ENCODE peak calls at places on chromosomes 5 and 9, in eight cellular contexts. N is MCF 10A, L is kidney, P is mucosa of descending colon, R is AG10803, U is neural crest cell, J is PC-9, F is foreskin keratinocyte. C is an unnamed sample.

GRCh38 chr9:15205632-15206243 is 101.3 kb downstream of the TTC39B start:
- DNase-seq in N (no peak), L (no peak), P (no peak), R (no peak), U (no peak), J (no peak), F (no peak), C (no peak)

GRCh38 chr5:318931-319601 is 2.4 kb upstream of the AHRR start:
- DNase-seq in N (no peak), L (no peak), P (no peak), R (no peak), U (no peak), J (no peak), F (no peak), C (no peak)

GRCh38 chr5:178465228-178465860 is 124.8 kb downstream of the COL23A1 start:
- DNase-seq in N (no peak), L (no peak), P (no peak), R (no peak), U (no peak), J (no peak), F (no peak), C (no peak)

GRCh38 chr9:1462626-1463308 is 412.6 kb downstream of the DMRT2 start:
- DNase-seq in N (no peak), L (no peak), P (no peak), R (no peak), U (no peak), J (no peak), F (no peak), C (no peak)

GRCh38 chr5:6634327-6634713 is 1.1 kb downstream of the SRD5A1 start:
- DNase-seq in N (peak; percentile 11), L (no peak), P (no peak), R (peak; percentile 12), U (no peak), J (no peak), F (no peak), C (no peak)

GRCh38 chr5:1698589-1699316 is 100.9 kb downstream of the MRPL36 start:
- DNase-seq in N (no peak), L (no peak), P (no peak), R (no peak), U (no peak), J (no peak), F (no peak), C (no peak)

GRCh38 chr9:126225611-126226609 is 100.7 kb upstream of the MVB12B start:
- DNase-seq in N (no peak), L (no peak), P (no peak), R (no peak), U (no peak), J (no peak), F (no peak), C (no peak)

GRCh38 chr9:68433629-68434028 is 77.2 kb downstream of the PGM5 start:
- DNase-seq in N (no peak), L (no peak), P (no peak), R (no peak), U (no peak), J (no peak), F (no peak), C (no peak)

GRCh38 chr9:89353989-89354388 is 35.7 kb downstream of the SECISBP2 start:
- DNase-seq in N (no peak), L (no peak), P (no peak), R (peak; percentile 6), U (no peak), J (no peak), F (no peak), C (no peak)

GRCh38 chr9:20782289-20782688 is 98.2 kb downstream of the FOCAD start:
- DNase-seq in N (no peak), L (no peak), P (no peak), R (no peak), U (no peak), J (no peak), F (no peak), C (no peak)

GRCh38 chr5:171342362-171343111 is 33.5 kb downstream of the TLX3 start:
- DNase-seq in N (peak; percentile 82), L (peak; percentile 33), P (no peak), R (peak; percentile 67), U (peak; percentile 58), J (peak; percentile 39), F (peak; percentile 43), C (no peak)
- TF ChIP-seq CTCF in N (peak; percentile 94), L (peak; percentile 48), P (peak; percentile 34), R (peak; percentile 88), U (peak; percentile 84), J (peak; percentile 84), F (peak; percentile 78), C (peak; percentile 73)

GRCh38 chr9:133992780-133993634 is 883 bp upstream of the VAV2 start:
- DNase-seq in N (peak; percentile 89), L (peak; percentile 96), P (peak; percentile 94), R (peak; percentile 93), U (peak; percentile 60), J (peak; percentile 66), F (peak; percentile 76), C (no peak)
- TF ChIP-seq CTCF in N (peak; percentile 28), L (peak; percentile 32), P (no peak), R (peak; percentile 47), U (peak; percentile 55), J (peak; percentile 63), F (peak; percentile 71), C (peak; percentile 47)

GRCh38 chr5:103409013-103409670 is 150.6 kb downstream of the MACIR start:
- DNase-seq in N (no peak), L (no peak), P (no peak), R (no peak), U (no peak), J (peak; percentile 43), F (no peak), C (no peak)

GRCh38 chr5:103411721-103412120 is 150.9 kb downstream of the NUDT12 start:
- DNase-seq in N (no peak), L (no peak), P (no peak), R (no peak), U (no peak), J (no peak), F (no peak), C (no peak)

GRCh38 chr5:103410174-103410573 is 151.6 kb downstream of the MACIR start:
- DNase-seq in N (no peak), L (no peak), P (no peak), R (no peak), U (no peak), J (no peak), F (no peak), C (no peak)

GRCh38 chr5:103407399-103407798 is 148.8 kb downstream of the MACIR start:
- DNase-seq in N (no peak), L (no peak), P (no peak), R (peak; percentile 54), U (no peak), J (no peak), F (no peak), C (no peak)

DNA sequence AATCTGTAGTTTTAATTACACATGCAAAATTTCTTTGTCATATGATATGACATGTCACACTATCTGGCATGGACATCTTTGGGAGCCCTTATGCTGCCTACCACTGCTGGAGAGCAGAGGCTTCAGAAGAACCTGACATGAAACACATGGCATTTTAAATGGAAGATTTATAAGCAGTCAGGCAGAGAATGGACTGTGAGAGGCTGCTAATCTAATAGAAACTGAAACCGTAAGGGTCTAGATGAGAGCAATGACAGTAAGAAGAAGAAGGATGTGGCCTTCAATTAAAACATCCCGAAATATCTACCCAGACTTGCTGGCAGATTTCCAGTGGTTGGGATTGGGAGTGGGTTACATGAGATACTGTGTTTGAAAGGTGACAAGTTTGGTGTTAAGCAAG is 149.8 kb downstream of the MACIR start:
- DNase-seq in N (no peak), L (no peak), P (no peak), R (no peak), U (no peak), J (no peak), F (no peak), C (no peak)
- TF ChIP-seq CTCF in N (no peak), L (no peak), P (no peak), R (no peak), U (no peak), J (no peak), F (no peak), C (no peak)

GRCh38 chr9:131661954-131662621 is 77.8 kb downstream of the RAPGEF1 start:
- DNase-seq in N (no peak), L (no peak), P (no peak), R (no peak), U (no peak), J (no peak), F (no peak), C (no peak)
- TF ChIP-seq CTCF in N (no peak), L (no peak), P (no peak), R (no peak), U (no peak), J (no peak), F (no peak), C (no peak)

DNA sequence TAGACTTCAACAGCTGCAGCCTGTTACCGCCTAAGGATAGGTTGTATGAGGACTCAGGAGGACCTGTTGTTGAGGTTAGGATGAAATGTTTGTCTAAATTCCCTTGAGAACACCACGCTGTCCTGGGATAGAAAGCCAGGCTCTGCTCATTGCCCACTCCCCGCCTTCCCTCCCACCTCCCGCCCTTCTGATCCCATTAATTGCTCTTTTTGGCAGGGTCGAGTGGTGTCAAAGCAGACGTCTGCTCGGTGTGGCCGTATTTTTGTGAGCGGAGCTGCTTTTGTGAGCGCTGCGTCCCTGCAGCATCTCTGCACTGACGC is 62.3 kb downstream of the SPATA31C2 start:
- DNase-seq in N (no peak), L (no peak), P (no peak), R (no peak), U (no peak), J (no peak), F (no peak), C (no peak)
- TF ChIP-seq CTCF in N (no peak), L (no peak), P (no peak), R (peak; percentile 46), U (no peak), J (no peak), F (no peak), C (no peak)

C was measured in D721Med.